ENCODE peak calls at places on chromosomes 16 and 17, in six cellular contexts. One of them, this sample, is unnamed.

GRCh38 chr17:4956493-4957061 is 5.7 kb downstream of the ENO3 start:
- DNase-seq in lower leg skin: peak
- DNase-seq in head of caudate nucleus: no peak
- DNase-seq in lower lobe of right lung: no peak
- DNase-seq in activated naive CD4-positive, alpha-beta T cell treated with Interleukin-2 at 50 U/mL for 16 hours: peak
- DNase-seq in ascending aorta: no peak
- DNase-seq in this sample: no peak

GRCh38 chr17:28369684-28370034 is 448 bp downstream of the VTN start:
- DNase-seq in lower leg skin: no peak
- DNase-seq in head of caudate nucleus: no peak
- DNase-seq in lower lobe of right lung: no peak
- DNase-seq in activated naive CD4-positive, alpha-beta T cell treated with Interleukin-2 at 50 U/mL for 16 hours: no peak
- DNase-seq in ascending aorta: no peak
- DNase-seq in this sample: no peak

GRCh38 chr16:47424846-47425245 is 36.0 kb downstream of the ITFG1 start:
- DNase-seq in lower leg skin: no peak
- DNase-seq in head of caudate nucleus: no peak
- DNase-seq in lower lobe of right lung: no peak
- DNase-seq in activated naive CD4-positive, alpha-beta T cell treated with Interleukin-2 at 50 U/mL for 16 hours: no peak
- DNase-seq in ascending aorta: no peak
- DNase-seq in this sample: no peak

GRCh38 chr16:17369441-17369951 is 101.3 kb downstream of the XYLT1 start:
- DNase-seq in lower leg skin: no peak
- DNase-seq in head of caudate nucleus: peak
- DNase-seq in lower lobe of right lung: peak
- DNase-seq in activated naive CD4-positive, alpha-beta T cell treated with Interleukin-2 at 50 U/mL for 16 hours: peak
- DNase-seq in ascending aorta: no peak
- DNase-seq in this sample: no peak

GRCh38 chr17:77840576-77841160 is 117.8 kb upstream of the TNRC6C start:
- DNase-seq in lower leg skin: no peak
- DNase-seq in head of caudate nucleus: no peak
- DNase-seq in lower lobe of right lung: no peak
- DNase-seq in activated naive CD4-positive, alpha-beta T cell treated with Interleukin-2 at 50 U/mL for 16 hours: no peak
- DNase-seq in ascending aorta: no peak
- DNase-seq in this sample: peak

GRCh38 chr16:20866161-20866772 is 33.9 kb downstream of the DCUN1D3 start:
- DNase-seq in lower leg skin: peak
- DNase-seq in head of caudate nucleus: no peak
- DNase-seq in lower lobe of right lung: no peak
- DNase-seq in activated naive CD4-positive, alpha-beta T cell treated with Interleukin-2 at 50 U/mL for 16 hours: no peak
- DNase-seq in ascending aorta: peak
- DNase-seq in this sample: no peak

GRCh38 chr16:67390816-67391423 is 2.4 kb downstream of the TPPP3 start:
- DNase-seq in lower leg skin: no peak
- DNase-seq in head of caudate nucleus: no peak
- DNase-seq in lower lobe of right lung: no peak
- DNase-seq in activated naive CD4-positive, alpha-beta T cell treated with Interleukin-2 at 50 U/mL for 16 hours: no peak
- DNase-seq in ascending aorta: no peak
- DNase-seq in this sample: no peak

GRCh38 chr17:64097196-64097936 is 32.6 kb downstream of the ERN1 start:
- DNase-seq in lower leg skin: no peak
- DNase-seq in head of caudate nucleus: no peak
- DNase-seq in lower lobe of right lung: no peak
- DNase-seq in activated naive CD4-positive, alpha-beta T cell treated with Interleukin-2 at 50 U/mL for 16 hours: no peak
- DNase-seq in ascending aorta: no peak
- DNase-seq in this sample: no peak

GRCh38 chr16:66639091-66639885 is 34.8 kb downstream of the CMTM3 start:
- DNase-seq in lower leg skin: no peak
- DNase-seq in head of caudate nucleus: no peak
- DNase-seq in lower lobe of right lung: no peak
- DNase-seq in activated naive CD4-positive, alpha-beta T cell treated with Interleukin-2 at 50 U/mL for 16 hours: no peak
- DNase-seq in ascending aorta: no peak
- DNase-seq in this sample: no peak

GRCh38 chr16:80294172-80294571 is 246.6 kb upstream of the DYNLRB2 start:
- DNase-seq in lower leg skin: no peak
- DNase-seq in head of caudate nucleus: no peak
- DNase-seq in lower lobe of right lung: no peak
- DNase-seq in activated naive CD4-positive, alpha-beta T cell treated with Interleukin-2 at 50 U/mL for 16 hours: no peak
- DNase-seq in ascending aorta: no peak
- DNase-seq in this sample: no peak

GRCh38 chr16:1014771-1015495 is 33.4 kb downstream of the SOX8 start:
- DNase-seq in lower leg skin: no peak
- DNase-seq in head of caudate nucleus: no peak
- DNase-seq in lower lobe of right lung: no peak
- DNase-seq in activated naive CD4-positive, alpha-beta T cell treated with Interleukin-2 at 50 U/mL for 16 hours: no peak
- DNase-seq in ascending aorta: peak
- DNase-seq in this sample: no peak

GRCh38 chr17:18138065-18138749 is 29.7 kb downstream of the MYO15A start:
- DNase-seq in lower leg skin: no peak
- DNase-seq in head of caudate nucleus: no peak
- DNase-seq in lower lobe of right lung: no peak
- DNase-seq in activated naive CD4-positive, alpha-beta T cell treated with Interleukin-2 at 50 U/mL for 16 hours: no peak
- DNase-seq in ascending aorta: no peak
- DNase-seq in this sample: no peak

GRCh38 chr17:44747566-44747965 is 11.2 kb upstream of the ADAM11 start:
- DNase-seq in lower leg skin: no peak
- DNase-seq in head of caudate nucleus: no peak
- DNase-seq in lower lobe of right lung: no peak
- DNase-seq in activated naive CD4-positive, alpha-beta T cell treated with Interleukin-2 at 50 U/mL for 16 hours: no peak
- DNase-seq in ascending aorta: no peak
- DNase-seq in this sample: no peak

GRCh38 chr17:78144146-78144719 is 2.0 kb upstream of the C17orf99 start:
- DNase-seq in lower leg skin: peak
- DNase-seq in head of caudate nucleus: peak
- DNase-seq in lower lobe of right lung: peak
- DNase-seq in activated naive CD4-positive, alpha-beta T cell treated with Interleukin-2 at 50 U/mL for 16 hours: no peak
- DNase-seq in ascending aorta: peak
- DNase-seq in this sample: peak